ENCODE peak calls at places on chromosomes 12 and 14, in seven cellular contexts. U is K562; R is stimulated activated CD4-positive, alpha-beta T cell treated with anti-CD3 and anti-CD28 coated beads, Interleukin-4, amount 100 ng/mL, for 48 hours; E is neural crest cell; X is T-helper 1 cell; B is mesothelial cell of epicardium; G is PC-9. O is an unnamed sample.

GRCh38 chr12:51028811-51029146 is 2.6 kb upstream of the SLC11A2 start:
- DNase-seq in U (no peak), B (no peak), E (no peak), R (no peak), G (peak), X (no peak), O (no peak)

GRCh38 chr12:131903270-131904255 is 9.1 kb downstream of the ULK1 start:
- DNase-seq in X (no peak), R (no peak), G (no peak), B (no peak), U (no peak), E (no peak), O (no peak)

GRCh38 chr14:63438065-63438757 is 105.0 kb downstream of the PPP2R5E start:
- DNase-seq in G (peak), X (no peak), U (peak), E (no peak), R (peak), B (peak), O (no peak)

GRCh38 chr12:27109339-27110023 is 27.1 kb upstream of the C12orf71 start:
- DNase-seq in E (no peak), B (no peak), U (no peak), R (no peak), X (no peak), G (peak), O (no peak)

GRCh38 chr14:106029959-106030358 is 503.6 kb downstream of the TMEM121 start:
- DNase-seq in E (no peak), G (no peak), X (no peak), B (no peak), U (no peak), R (no peak), O (no peak)

GRCh38 chr12:132215644-132215989 is 71.4 kb downstream of the NOC4L start:
- DNase-seq in R (no peak), G (no peak), X (no peak), B (no peak), U (no peak), E (no peak), O (no peak)

GRCh38 chr14:33894339-33894738 is 56.5 kb downstream of the EGLN3 start:
- DNase-seq in R (no peak), U (no peak), X (no peak), G (no peak), B (no peak), E (no peak), O (no peak)

GRCh38 chr14:75877292-75877691 is 104.5 kb downstream of the TGFB3 start:
- DNase-seq in R (no peak), B (no peak), X (no peak), G (no peak), U (no peak), E (no peak), O (no peak)

GRCh38 chr12:132549059-132549458 is 59.1 kb downstream of the FBRSL1 start:
- DNase-seq in G (no peak), R (no peak), B (no peak), U (no peak), E (no peak), X (no peak), O (no peak)

GRCh38 chr12:105261010-105261409 is 25.0 kb upstream of the APPL2 start:
- DNase-seq in B (no peak), R (no peak), X (no peak), G (no peak), E (no peak), U (no peak), O (no peak)

GRCh38 chr14:38958589-38958988 is 144.4 kb downstream of the SEC23A start:
- DNase-seq in R (no peak), X (no peak), G (no peak), E (no peak), B (no peak), U (no peak), O (no peak)

GRCh38 chr14:73753887-73754880 is 40.0 kb upstream of the PNMA1 start:
- DNase-seq in B (no peak), U (no peak), G (no peak), R (no peak), E (no peak), X (no peak), O (no peak)